ENCODE peak calls at places on chromosomes 1 and 21, in nine cellular contexts. One of them, this sample, is unnamed.

GRCh38 chr1:40389871-40390560 is 16.5 kb downstream of the SMAP2 start:
- DNase-seq in tibial nerve: peak; percentile 71
- DNase-seq in fibroblast of lung: peak; percentile 51
- DNase-seq in fibroblast of mammary gland: peak; percentile 97
- DNase-seq in astrocyte: peak; percentile 43
- DNase-seq in K562: no peak
- DNase-seq in colonic mucosa: no peak
- DNase-seq in HFF-Myc: peak; percentile 32
- DNase-seq in psoas muscle: no peak
- DNase-seq in this sample: no peak

GRCh38 chr1:214305164-214305751 is 24.3 kb downstream of the SMYD2 start:
- DNase-seq in tibial nerve: no peak
- DNase-seq in fibroblast of lung: no peak
- DNase-seq in fibroblast of mammary gland: no peak
- DNase-seq in astrocyte: no peak
- DNase-seq in K562: no peak
- DNase-seq in colonic mucosa: no peak
- DNase-seq in HFF-Myc: no peak
- DNase-seq in psoas muscle: no peak
- DNase-seq in this sample: no peak

GRCh38 chr1:106181866-106182265 is 874.6 kb upstream of the PRMT6 start:
- DNase-seq in tibial nerve: no peak
- DNase-seq in fibroblast of lung: no peak
- DNase-seq in fibroblast of mammary gland: no peak
- DNase-seq in astrocyte: no peak
- DNase-seq in K562: no peak
- DNase-seq in colonic mucosa: no peak
- DNase-seq in HFF-Myc: no peak
- DNase-seq in psoas muscle: no peak
- DNase-seq in this sample: no peak

GRCh38 chr1:70459502-70460225 is 48.6 kb downstream of the CTH start:
- DNase-seq in tibial nerve: no peak
- DNase-seq in fibroblast of lung: peak; percentile 56
- DNase-seq in fibroblast of mammary gland: peak; percentile 71
- DNase-seq in astrocyte: peak; percentile 37
- DNase-seq in K562: no peak
- DNase-seq in colonic mucosa: no peak
- DNase-seq in HFF-Myc: no peak
- DNase-seq in psoas muscle: no peak
- DNase-seq in this sample: no peak

GRCh38 chr1:6260433-6260934 is 414 bp downstream of the GPR153 start:
- DNase-seq in tibial nerve: no peak
- DNase-seq in fibroblast of lung: no peak
- DNase-seq in fibroblast of mammary gland: no peak
- DNase-seq in astrocyte: no peak
- DNase-seq in K562: peak; percentile 81
- DNase-seq in colonic mucosa: no peak
- DNase-seq in HFF-Myc: no peak
- DNase-seq in psoas muscle: peak; percentile 57
- DNase-seq in this sample: peak; percentile 37

GRCh38 chr1:75203415-75204277 is 69.5 kb downstream of the LHX8 start:
- DNase-seq in tibial nerve: peak; percentile 8
- DNase-seq in fibroblast of lung: peak; percentile 47
- DNase-seq in fibroblast of mammary gland: peak; percentile 54
- DNase-seq in astrocyte: peak; percentile 26
- DNase-seq in K562: peak; percentile 44
- DNase-seq in colonic mucosa: no peak
- DNase-seq in HFF-Myc: peak; percentile 9
- DNase-seq in psoas muscle: no peak
- DNase-seq in this sample: peak; percentile 45

GRCh38 chr1:94541175-94542087 is at the start of gene F3:
- DNase-seq in tibial nerve: peak; percentile 85
- DNase-seq in fibroblast of lung: peak; percentile 88
- DNase-seq in fibroblast of mammary gland: peak; percentile 91
- DNase-seq in astrocyte: peak; percentile 76
- DNase-seq in K562: peak; percentile 87
- DNase-seq in colonic mucosa: peak; percentile 95
- DNase-seq in HFF-Myc: no peak
- DNase-seq in psoas muscle: peak; percentile 89
- DNase-seq in this sample: peak; percentile 47

GRCh38 chr1:25820247-25821111 is 725 bp downstream of the MTFR1L start:
- DNase-seq in tibial nerve: no peak
- DNase-seq in fibroblast of lung: peak; percentile 61
- DNase-seq in fibroblast of mammary gland: peak; percentile 66
- DNase-seq in astrocyte: peak; percentile 48
- DNase-seq in K562: peak; percentile 78
- DNase-seq in colonic mucosa: peak; percentile 56
- DNase-seq in HFF-Myc: no peak
- DNase-seq in psoas muscle: peak; percentile 36
- DNase-seq in this sample: peak; percentile 85

GRCh38 chr1:228143480-228144212 is 3.6 kb downstream of the GUK1 start:
- DNase-seq in tibial nerve: no peak
- DNase-seq in fibroblast of lung: no peak
- DNase-seq in fibroblast of mammary gland: no peak
- DNase-seq in astrocyte: no peak
- DNase-seq in K562: no peak
- DNase-seq in colonic mucosa: no peak
- DNase-seq in HFF-Myc: no peak
- DNase-seq in psoas muscle: no peak
- DNase-seq in this sample: no peak

GRCh38 chr1:115400891-115401290 is 62.8 kb upstream of the NGF start:
- DNase-seq in tibial nerve: no peak
- DNase-seq in fibroblast of lung: no peak
- DNase-seq in fibroblast of mammary gland: peak; percentile 16
- DNase-seq in astrocyte: no peak
- DNase-seq in K562: no peak
- DNase-seq in colonic mucosa: no peak
- DNase-seq in HFF-Myc: no peak
- DNase-seq in psoas muscle: no peak
- DNase-seq in this sample: no peak

GRCh38 chr21:38386967-38387366 is 111.3 kb downstream of the ERG start:
- DNase-seq in tibial nerve: no peak
- DNase-seq in fibroblast of lung: peak; percentile 53
- DNase-seq in fibroblast of mammary gland: no peak
- DNase-seq in astrocyte: peak; percentile 26
- DNase-seq in K562: no peak
- DNase-seq in colonic mucosa: no peak
- DNase-seq in HFF-Myc: no peak
- DNase-seq in psoas muscle: no peak
- DNase-seq in this sample: no peak

GRCh38 chr21:43716376-43717165 is 2.4 kb upstream of the PDXK start:
- DNase-seq in tibial nerve: no peak
- DNase-seq in fibroblast of lung: peak; percentile 69
- DNase-seq in fibroblast of mammary gland: peak; percentile 35
- DNase-seq in astrocyte: peak; percentile 63
- DNase-seq in K562: no peak
- DNase-seq in colonic mucosa: no peak
- DNase-seq in HFF-Myc: no peak
- DNase-seq in psoas muscle: no peak
- DNase-seq in this sample: peak; percentile 83

GRCh38 chr1:200150721-200151120 is 123.2 kb downstream of the NR5A2 start:
- DNase-seq in tibial nerve: no peak
- DNase-seq in fibroblast of lung: peak; percentile 79
- DNase-seq in fibroblast of mammary gland: peak; percentile 79
- DNase-seq in astrocyte: peak; percentile 67
- DNase-seq in K562: peak; percentile 45
- DNase-seq in colonic mucosa: no peak
- DNase-seq in HFF-Myc: peak; percentile 14
- DNase-seq in psoas muscle: no peak
- DNase-seq in this sample: peak; percentile 68

GRCh38 chr1:223017291-223017690 is 125.8 kb downstream of the TLR5 start:
- DNase-seq in tibial nerve: no peak
- DNase-seq in fibroblast of lung: no peak
- DNase-seq in fibroblast of mammary gland: no peak
- DNase-seq in astrocyte: no peak
- DNase-seq in K562: no peak
- DNase-seq in colonic mucosa: no peak
- DNase-seq in HFF-Myc: no peak
- DNase-seq in psoas muscle: no peak
- DNase-seq in this sample: no peak

GRCh38 chr1:151311589-151312331 is 15.5 kb downstream of the PI4KB start:
- DNase-seq in tibial nerve: peak; percentile 85
- DNase-seq in fibroblast of lung: peak; percentile 100
- DNase-seq in fibroblast of mammary gland: peak; percentile 100
- DNase-seq in astrocyte: peak; percentile 99
- DNase-seq in K562: peak; percentile 85
- DNase-seq in colonic mucosa: peak; percentile 61
- DNase-seq in HFF-Myc: peak; percentile 93
- DNase-seq in psoas muscle: peak; percentile 84
- DNase-seq in this sample: peak; percentile 10

GRCh38 chr1:220579317-220579716 is 51.4 kb downstream of the MARK1 start:
- DNase-seq in tibial nerve: no peak
- DNase-seq in fibroblast of lung: no peak
- DNase-seq in fibroblast of mammary gland: no peak
- DNase-seq in astrocyte: no peak
- DNase-seq in K562: no peak
- DNase-seq in colonic mucosa: no peak
- DNase-seq in HFF-Myc: no peak
- DNase-seq in psoas muscle: no peak
- DNase-seq in this sample: peak; percentile 10

GRCh38 chr1:16092923-16093511 is 19.6 kb upstream of the FAM131C start:
- DNase-seq in tibial nerve: no peak
- DNase-seq in fibroblast of lung: no peak
- DNase-seq in fibroblast of mammary gland: no peak
- DNase-seq in astrocyte: no peak
- DNase-seq in K562: no peak
- DNase-seq in colonic mucosa: no peak
- DNase-seq in HFF-Myc: no peak
- DNase-seq in psoas muscle: no peak
- DNase-seq in this sample: no peak

GRCh38 chr1:217493290-217493689 is 137.6 kb downstream of the GPATCH2 start:
- DNase-seq in tibial nerve: no peak
- DNase-seq in fibroblast of lung: peak; percentile 11
- DNase-seq in fibroblast of mammary gland: no peak
- DNase-seq in astrocyte: peak; percentile 1
- DNase-seq in K562: no peak
- DNase-seq in colonic mucosa: no peak
- DNase-seq in HFF-Myc: no peak
- DNase-seq in psoas muscle: no peak
- DNase-seq in this sample: no peak

GRCh38 chr1:111535256-111536191 is 32.1 kb upstream of the ADORA3 start:
- DNase-seq in tibial nerve: no peak
- DNase-seq in fibroblast of lung: peak; percentile 45
- DNase-seq in fibroblast of mammary gland: no peak
- DNase-seq in astrocyte: peak; percentile 25
- DNase-seq in K562: no peak
- DNase-seq in colonic mucosa: no peak
- DNase-seq in HFF-Myc: no peak
- DNase-seq in psoas muscle: no peak
- DNase-seq in this sample: no peak

GRCh38 chr1:234607091-234608025 is 2.6 kb downstream of the IRF2BP2 start:
- DNase-seq in tibial nerve: no peak
- DNase-seq in fibroblast of lung: peak; percentile 43
- DNase-seq in fibroblast of mammary gland: peak; percentile 44
- DNase-seq in astrocyte: no peak
- DNase-seq in K562: no peak
- DNase-seq in colonic mucosa: no peak
- DNase-seq in HFF-Myc: no peak
- DNase-seq in psoas muscle: peak; percentile 31
- DNase-seq in this sample: peak; percentile 50
- TF ChIP-seq CTCF in tibial nerve: no peak
- TF ChIP-seq CTCF in fibroblast of lung: no peak
- TF ChIP-seq CTCF in fibroblast of mammary gland: no peak
- TF ChIP-seq CTCF in astrocyte: peak; percentile 9
- TF ChIP-seq CTCF in K562: peak; percentile 52
- TF ChIP-seq CTCF in colonic mucosa: no peak
- TF ChIP-seq CTCF in HFF-Myc: no peak
- TF ChIP-seq CTCF in psoas muscle: peak; percentile 14
- TF ChIP-seq CTCF in this sample: no peak

GRCh38 chr21:33546076-33546475 is 3.2 kb downstream of the SON start:
- DNase-seq in tibial nerve: no peak
- DNase-seq in fibroblast of lung: no peak
- DNase-seq in fibroblast of mammary gland: no peak
- DNase-seq in astrocyte: no peak
- DNase-seq in K562: no peak
- DNase-seq in colonic mucosa: no peak
- DNase-seq in HFF-Myc: no peak
- DNase-seq in psoas muscle: no peak
- DNase-seq in this sample: no peak
- H3K4me3 ChIP-seq in tibial nerve: no peak overlapping the region
- H3K4me3 ChIP-seq in fibroblast of lung: no peak overlapping the region
- H3K4me3 ChIP-seq in fibroblast of mammary gland: no peak overlapping the region
- H3K4me3 ChIP-seq in astrocyte: no peak overlapping the region
- H3K4me3 ChIP-seq in K562: no peak overlapping the region
- H3K4me3 ChIP-seq in colonic mucosa: no peak overlapping the region
- H3K4me3 ChIP-seq in HFF-Myc: no peak overlapping the region
- H3K4me3 ChIP-seq in psoas muscle: peak overlapping the region; percentile 84
- H3K4me3 ChIP-seq in this sample: no peak overlapping the region

DNA sequence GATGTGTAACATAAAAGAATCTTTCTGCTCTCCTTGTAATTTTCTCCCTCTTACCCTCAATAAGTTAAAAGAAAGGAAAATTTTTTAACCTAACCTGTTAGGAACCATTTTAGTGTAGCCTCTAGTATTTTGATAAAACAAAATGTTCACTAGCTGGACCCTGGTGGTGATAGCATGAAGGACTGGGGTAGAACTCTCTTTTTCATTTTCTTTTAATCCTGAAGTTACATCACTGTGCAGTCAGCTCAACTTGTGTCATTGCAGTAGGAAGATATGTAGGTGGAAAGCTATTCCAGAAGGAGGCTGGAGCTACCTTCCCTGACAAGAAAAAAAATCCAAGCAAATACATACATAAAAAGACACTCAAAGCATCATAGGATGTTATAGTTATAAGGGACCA is 39.3 kb downstream of the NFIA start:
- DNase-seq in tibial nerve: no peak
- DNase-seq in fibroblast of lung: no peak
- DNase-seq in fibroblast of mammary gland: no peak
- DNase-seq in astrocyte: no peak
- DNase-seq in K562: no peak
- DNase-seq in colonic mucosa: no peak
- DNase-seq in HFF-Myc: no peak
- DNase-seq in psoas muscle: no peak
- DNase-seq in this sample: no peak
- TF ChIP-seq CTCF in tibial nerve: no peak
- TF ChIP-seq CTCF in fibroblast of lung: no peak
- TF ChIP-seq CTCF in fibroblast of mammary gland: no peak
- TF ChIP-seq CTCF in astrocyte: no peak
- TF ChIP-seq CTCF in K562: no peak
- TF ChIP-seq CTCF in colonic mucosa: no peak
- TF ChIP-seq CTCF in HFF-Myc: no peak
- TF ChIP-seq CTCF in psoas muscle: no peak
- TF ChIP-seq CTCF in this sample: no peak

DNA sequence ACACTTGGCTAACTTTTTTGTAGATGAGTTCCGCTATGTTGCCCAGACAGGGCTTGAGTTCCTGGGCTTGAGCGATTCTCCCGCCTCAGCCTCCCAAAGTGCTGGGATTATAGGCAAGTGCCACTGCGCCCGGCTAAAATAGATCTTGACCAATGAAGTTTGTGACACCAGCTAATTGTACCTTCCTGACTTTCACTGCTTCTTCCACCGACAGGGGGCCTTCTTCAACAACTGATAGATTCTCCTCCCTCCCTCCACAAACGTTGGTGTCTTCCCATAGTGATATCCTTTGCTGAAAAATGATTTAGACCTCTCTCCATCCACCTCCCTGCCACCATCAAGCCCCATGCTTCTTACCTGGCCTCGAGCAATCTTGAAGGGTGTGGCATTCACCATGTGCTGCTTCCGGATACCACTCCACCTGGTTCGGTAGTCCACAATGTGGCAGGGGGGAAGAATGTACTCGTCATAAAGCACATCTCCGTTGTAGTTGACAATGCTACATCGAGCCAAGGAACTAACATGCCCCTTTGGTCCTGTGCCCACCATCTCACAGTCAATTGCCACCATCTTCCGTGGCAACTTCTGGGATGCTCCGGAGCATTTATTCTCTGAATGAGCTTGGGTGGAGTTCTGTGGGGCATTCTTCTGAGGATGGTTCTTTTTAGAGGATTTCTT is 1.6 kb upstream of the METTL25B start:
- DNase-seq in tibial nerve: peak; percentile 77
- DNase-seq in fibroblast of lung: peak; percentile 53
- DNase-seq in fibroblast of mammary gland: peak; percentile 78
- DNase-seq in astrocyte: peak; percentile 31
- DNase-seq in K562: peak; percentile 50
- DNase-seq in colonic mucosa: peak; percentile 79
- DNase-seq in HFF-Myc: no peak
- DNase-seq in psoas muscle: no peak
- DNase-seq in this sample: peak; percentile 77
- H3K4me3 ChIP-seq in tibial nerve: peak overlapping the region; percentile 21
- H3K4me3 ChIP-seq in fibroblast of lung: peak overlapping the region; percentile 29
- H3K4me3 ChIP-seq in fibroblast of mammary gland: peak overlapping the region; percentile 84
- H3K4me3 ChIP-seq in astrocyte: peak overlapping the region; percentile 100
- H3K4me3 ChIP-seq in K562: peak overlapping the region; percentile 76
- H3K4me3 ChIP-seq in colonic mucosa: peak overlapping the region; percentile 24
- H3K4me3 ChIP-seq in HFF-Myc: peak overlapping the region; percentile 98
- H3K4me3 ChIP-seq in psoas muscle: peak overlapping the region; percentile 80
- H3K4me3 ChIP-seq in this sample: peak overlapping the region; percentile 66

This sample was measured in GM12865.